ENCODE peak calls at places on chromosomes 7 and 10, in six cellular contexts. U is IMR-90, B is neuronal stem cell, E is H9, O is H1, J is trophoblast cell. R is an unnamed sample.

GRCh38 chr7:79090543-79090942 is 362.9 kb downstream of the MAGI2 start:
- DNase-seq in U (peak), B (no peak), E (no peak), O (no peak), J (no peak), R (peak)

GRCh38 chr10:86651021-86651471 is 3.3 kb upstream of the OPN4 start:
- DNase-seq in U (no peak), B (no peak), E (peak), O (peak), J (no peak), R (no peak)

GRCh38 chr10:118798186-118798811 is 43.5 kb upstream of the CACUL1 start:
- DNase-seq in U (no peak), B (no peak), E (no peak), O (no peak), J (no peak), R (no peak)

GRCh38 chr10:80164596-80164995 is 32.1 kb downstream of the PLAC9 start:
- DNase-seq in U (no peak), B (no peak), E (no peak), O (no peak), J (peak), R (peak)

GRCh38 chr10:61063911-61064310 is 119.9 kb upstream of the RHOBTB1 start:
- DNase-seq in U (peak), B (no peak), E (no peak), O (no peak), J (no peak), R (no peak)

GRCh38 chr7:16599860-16600259 is 45.7 kb downstream of the ANKMY2 start:
- DNase-seq in U (no peak), B (no peak), E (no peak), O (no peak), J (no peak), R (no peak)

GRCh38 chr10:102313221-102313896 is 68.0 kb downstream of the GBF1 start:
- DNase-seq in U (no peak), B (no peak), E (no peak), O (no peak), J (no peak), R (peak)

GRCh38 chr7:46881507-46882127 is 700.3 kb downstream of the TNS3 start:
- DNase-seq in U (no peak), B (no peak), E (peak), O (no peak), J (peak), R (no peak)

GRCh38 chr10:81104494-81104893 is 566.8 kb downstream of the SH2D4B start:
- DNase-seq in U (no peak), B (no peak), E (no peak), O (no peak), J (no peak), R (no peak)

GRCh38 chr7:2521952-2522591 is 2.5 kb downstream of the LFNG start:
- DNase-seq in U (no peak), B (no peak), E (no peak), O (no peak), J (peak), R (peak)

DNA sequence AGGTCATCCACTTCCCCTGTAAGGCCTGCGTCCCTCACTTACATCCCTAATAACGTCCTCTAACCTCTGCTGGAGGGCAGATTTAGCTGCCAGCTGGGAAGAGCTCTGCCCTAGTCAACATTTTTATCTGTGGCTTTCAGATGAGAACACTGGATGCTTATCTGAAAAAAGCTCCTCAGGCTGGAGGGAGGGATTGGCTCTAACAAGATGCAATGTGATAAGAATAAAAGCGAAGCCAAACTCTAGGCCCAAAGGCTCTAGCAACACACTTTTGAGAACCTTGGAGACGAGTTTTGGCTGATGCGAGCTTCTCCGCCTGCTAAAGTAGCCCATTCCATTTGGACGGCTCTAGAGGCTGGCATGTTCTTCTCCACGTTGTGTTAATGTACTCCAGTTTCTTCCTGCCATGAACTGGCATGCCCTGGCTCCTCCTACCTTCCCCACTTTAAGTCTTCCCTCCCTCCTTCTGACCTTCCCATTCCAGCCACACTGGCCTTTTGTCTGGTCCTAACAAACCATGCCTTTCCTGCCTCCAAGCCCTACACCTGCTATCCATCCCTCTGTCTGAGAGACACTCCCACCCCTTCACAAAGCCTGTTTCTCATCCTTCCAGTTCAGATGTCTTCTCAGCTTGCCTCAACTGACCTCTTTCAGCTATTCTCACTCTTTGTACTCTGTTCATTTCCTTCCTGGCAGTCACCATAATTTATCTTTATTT is 62.5 kb upstream of the ATRNL1 start:
- DNase-seq in U (no peak), B (peak), E (no peak), O (peak), J (no peak), R (no peak)
- H2AFZ ChIP-seq in U (no peak), B (peak), E (peak), O (peak), J (no peak), R (no peak)

GRCh38 chr10:49191349-49191748 is 3.2 kb upstream of the TMEM273 start:
- DNase-seq in U (no peak), B (no peak), E (no peak), O (no peak), J (no peak), R (no peak)
- H3K27ac ChIP-seq in U (no peak), B (no peak), E (no peak), O (no peak), J (no peak), R (no peak)

GRCh38 chr10:29635711-29636144 is 957 bp upstream of the SVIL start:
- DNase-seq in U (peak), B (no peak), E (peak), O (no peak), J (no peak), R (peak)
- H3K18ac ChIP-seq in U (peak), B (no peak), E (no peak), O (no peak), J (no peak), R (peak)

GRCh38 chr10:16437540-16437894 is 707 bp downstream of the PTER start:
- DNase-seq in U (no peak), B (no peak), E (no peak), O (no peak), J (no peak), R (no peak)
- H2AFZ ChIP-seq in U (peak), B (peak), E (no peak), O (no peak), J (peak), R (no peak)